ENCODE peak calls at places on chromosome X, in five cellular contexts. P is A549, Y is Karpas-422, Z is foreskin keratinocyte, C is PC-3. L is an unnamed sample.

GRCh38 chrX:15056044-15056443 is 182.8 kb downstream of the MOSPD2 start:
- DNase-seq in Y (no peak), C (peak; percentile 63), P (no peak), Z (peak; percentile 79), L (no peak)

GRCh38 chrX:24646745-24647182 is 383 bp downstream of the PCYT1B start:
- DNase-seq in Z (peak; percentile 47), C (no peak), P (no peak), Y (no peak), L (no peak)

GRCh38 chrX:39175418-39176057 is 374.3 kb downstream of the MID1IP1 start:
- DNase-seq in Y (no peak), P (no peak), C (no peak), Z (no peak), L (no peak)

GRCh38 chrX:13085533-13085932 is 41.1 kb upstream of the FAM9C start:
- DNase-seq in Z (no peak), Y (no peak), C (no peak), P (no peak), L (no peak)

GRCh38 chrX:13937370-13938052 is 92.2 kb downstream of the GEMIN8 start:
- DNase-seq in C (no peak), Z (no peak), Y (no peak), P (no peak), L (no peak)

GRCh38 chrX:69126642-69127041 is 38.6 kb downstream of the PJA1 start:
- DNase-seq in P (no peak), Z (no peak), C (no peak), Y (no peak), L (no peak)

GRCh38 chrX:41789374-41789773 is 65.4 kb downstream of the GPR82 start:
- DNase-seq in Z (no peak), P (no peak), Y (no peak), C (no peak), L (no peak)

GRCh38 chrX:68991691-68992345 is 163.0 kb downstream of the EFNB1 start:
- DNase-seq in Z (no peak), P (no peak), C (no peak), Y (no peak), L (no peak)

GRCh38 chrX:43618376-43619205 is 37.5 kb upstream of the MAOA start:
- DNase-seq in Z (no peak), P (no peak), C (no peak), Y (no peak), L (peak; percentile 45)

GRCh38 chrX:17527135-17527701 is 152.2 kb downstream of the NHS start:
- DNase-seq in C (peak; percentile 11), P (no peak), Y (no peak), Z (no peak), L (peak; percentile 24)

GRCh38 chrX:47612418-47612817 is 7.2 kb downstream of the SYN1 start:
- DNase-seq in P (no peak), C (no peak), Y (no peak), Z (no peak), L (no peak)
- H3K4me1 ChIP-seq in P (no peaks in the 10 kb centered on the region), C (no peaks in the 10 kb centered on the region), Y (no peaks in the 10 kb centered on the region), Z (no peaks in the 10 kb centered on the region), L (no peaks in the 10 kb centered on the region)

GRCh38 chrX:154548028-154548316 is 552 bp downstream of the IKBKG start:
- DNase-seq in Y (no peak), Z (no peak), P (no peak), C (no peak), L (no peak)
- H3K27ac ChIP-seq in Y (peak overlapping the region; percentile 91), Z (peak overlapping the region; percentile 87), P (peak overlapping the region; percentile 98), C (peak overlapping the region; percentile 95), L (peak overlapping the region; percentile 91)

GRCh38 chrX:153926594-153926862 is 464 bp upstream of the ARHGAP4 start:
- DNase-seq in Y (no peak), P (no peak), C (no peak), Z (no peak), L (no peak)
- H3K4me1 ChIP-seq in Y (peaks cover 51% of the 10 kb centered on the region), P (peaks cover 14% of the 10 kb centered on the region), C (peaks cover 21% of the 10 kb centered on the region), Z (no peaks in the 10 kb centered on the region), L (no peaks in the 10 kb centered on the region)

GRCh38 chrX:126551725-126552312 is 795 bp downstream of the DCAF12L1 start:
- DNase-seq in P (no peak), Y (no peak), Z (no peak), C (no peak), L (no peak)
- H3K27ac ChIP-seq in P (no peak overlapping the region), Y (no peak overlapping the region), Z (no peak overlapping the region), C (no peak overlapping the region), L (no peak overlapping the region)

DNA sequence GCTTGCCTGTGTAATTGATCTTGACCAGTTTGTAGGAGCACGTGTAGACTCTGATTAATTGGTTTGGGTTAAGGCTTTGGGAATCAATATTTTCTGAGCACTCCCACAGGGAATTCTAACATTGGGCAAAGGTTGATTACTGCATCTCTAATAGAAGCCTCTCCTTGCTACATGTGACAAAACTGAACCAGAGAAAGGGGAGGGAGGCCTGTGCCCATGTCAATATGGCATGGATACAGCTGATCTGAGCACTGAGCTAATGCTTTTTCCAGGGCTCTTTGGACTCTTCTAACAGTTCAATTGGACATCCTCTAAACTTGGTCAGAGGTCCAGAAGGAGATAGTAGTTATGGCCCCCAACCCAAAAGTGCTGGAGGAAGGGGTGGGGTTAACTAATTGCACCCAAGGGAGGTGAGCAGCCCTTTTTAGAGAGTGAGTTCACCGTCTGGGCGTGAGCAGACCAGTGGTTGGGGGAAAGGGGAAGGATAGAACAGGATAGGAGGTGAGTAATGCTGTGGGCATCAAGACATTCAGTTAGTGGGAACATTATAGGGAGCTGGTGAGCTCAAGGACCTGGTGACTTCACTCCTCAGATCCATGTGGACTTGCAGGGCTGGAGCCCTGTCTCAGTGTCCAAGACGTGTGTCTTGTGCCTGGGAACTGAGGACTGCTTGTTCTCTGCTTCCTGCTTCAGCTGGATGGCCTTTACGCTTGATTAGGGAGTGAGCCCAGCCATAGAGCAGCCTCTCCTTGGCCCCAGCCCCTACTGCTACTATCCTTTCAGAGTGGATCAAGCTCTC is 22.8 kb downstream of the MSN start:
- DNase-seq in C (peak; percentile 60), P (no peak), Z (peak; percentile 78), Y (no peak), L (no peak)
- H3K4me1 ChIP-seq in C (peaks cover 36% of the 10 kb centered on the region), P (peaks cover 57% of the 10 kb centered on the region), Z (peaks cover 31% of the 10 kb centered on the region), Y (peaks cover 99% of the 10 kb centered on the region), L (no peaks in the 10 kb centered on the region)

DNA sequence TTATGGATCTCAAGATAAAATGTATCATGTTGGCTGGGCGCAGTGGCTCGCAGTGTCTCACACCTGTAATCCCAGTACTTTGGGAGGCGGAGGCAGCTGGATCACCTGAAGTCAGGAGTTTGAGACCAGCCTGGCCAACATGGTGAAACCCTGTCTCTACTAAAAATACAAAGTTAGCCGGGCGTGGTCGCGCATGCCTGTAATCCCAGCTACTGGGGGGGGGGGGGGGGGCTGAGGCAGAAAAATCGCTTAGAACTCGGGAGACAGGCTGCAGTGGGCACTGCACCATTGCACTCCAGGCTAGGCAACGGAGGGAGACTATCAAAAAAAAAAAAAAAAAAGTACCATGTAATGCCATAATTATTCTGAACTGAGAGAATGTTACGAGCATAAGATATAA is 2.1 kb downstream of the RBMX start:
- DNase-seq in Y (no peak), Z (no peak), P (no peak), C (no peak), L (no peak)
- H3K27ac ChIP-seq in Y (no peak overlapping the region), Z (no peak overlapping the region), P (no peak overlapping the region), C (no peak overlapping the region), L (no peak overlapping the region)

DNA sequence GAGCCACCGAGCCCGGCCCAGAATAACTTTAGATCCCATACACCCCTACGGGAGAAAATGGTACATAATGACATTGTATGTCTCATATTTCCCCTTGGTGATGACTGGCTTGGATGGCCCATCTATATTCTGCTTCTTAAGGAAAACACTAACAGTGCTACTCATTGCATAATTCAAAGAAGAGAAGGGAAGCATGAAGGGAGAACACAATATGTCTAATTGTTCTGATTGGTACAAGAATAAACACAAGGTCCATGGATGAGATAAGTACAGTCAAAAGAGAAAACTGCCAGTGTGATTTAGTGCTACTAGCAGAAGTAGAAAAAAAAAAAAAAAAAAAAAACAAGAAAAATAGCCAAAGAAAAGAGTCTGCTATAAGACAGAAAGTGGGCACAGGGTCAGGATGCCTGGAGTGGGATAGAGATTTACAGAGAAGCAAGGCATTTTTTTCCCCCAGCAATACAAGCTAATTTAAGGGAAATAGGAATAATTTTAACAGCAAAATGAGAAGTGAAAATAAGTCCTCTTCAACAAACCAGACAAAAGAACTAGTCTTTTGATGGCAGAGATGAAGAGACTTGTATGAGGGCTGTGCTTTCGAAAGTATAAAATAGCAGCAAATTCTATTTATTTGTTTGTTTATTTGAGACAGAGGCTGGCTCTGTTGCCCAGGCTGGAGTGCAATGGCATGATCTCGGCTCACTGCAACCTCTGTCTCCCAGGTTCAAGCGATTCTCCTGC is 96.5 kb upstream of the MAP3K15 start:
- DNase-seq in P (no peak), C (no peak), Y (no peak), Z (no peak), L (no peak)
- H3K4me1 ChIP-seq in P (no peaks in the 10 kb centered on the region), C (no peaks in the 10 kb centered on the region), Y (peaks cover 42% of the 10 kb centered on the region), Z (no peaks in the 10 kb centered on the region), L (no peaks in the 10 kb centered on the region)

GRCh38 chrX:153724252-153725038 is at the start of the genes ABCD1 and BCAP31:
- DNase-seq in P (peak; percentile 87), C (peak; percentile 91), Z (peak; percentile 71), Y (peak; percentile 95), L (peak; percentile 90)
- H3K27ac ChIP-seq in P (peak within 1 kb of the TSS; percentile 97), C (peak within 1 kb of the TSS; percentile 92), Z (peak within 1 kb of the TSS; percentile 82), Y (peak within 1 kb of the TSS; percentile 69), L (peak within 1 kb of the TSS; percentile 90)

L was measured in colonic mucosa.